ENCODE peak calls at places on chromosomes 11 and 22, in eight cellular contexts. One of them, this sample, is unnamed.
A peak's percentile ranks its signal among the peaks of the same experiment; 100 is the strongest.

GRCh38 chr11:62555464-62556092 is 9.0 kb upstream of the AHNAK start:
- DNase-seq in NCI-H1694: no peak
- DNase-seq in stimulated activated CD4-positive, alpha-beta T cell treated with anti-CD3 and anti-CD28 coated beads, Interleukin-1b, Interleukin-23, amount 100 ng/mL, for 24 hours: no peak
- DNase-seq in hippocampal formation: no peak
- DNase-seq in NCI-H1930: no peak
- DNase-seq in HTR-8/SVneo: no peak
- DNase-seq in Peyer's patch: peak; percentile 81
- DNase-seq in iris pigment epithelial cell: peak; percentile 48
- DNase-seq in this sample: peak; percentile 74

GRCh38 chr22:44425356-44425755 is 72.7 kb downstream of the RTL6 start:
- DNase-seq in NCI-H1694: no peak
- DNase-seq in stimulated activated CD4-positive, alpha-beta T cell treated with anti-CD3 and anti-CD28 coated beads, Interleukin-1b, Interleukin-23, amount 100 ng/mL, for 24 hours: no peak
- DNase-seq in hippocampal formation: no peak
- DNase-seq in NCI-H1930: no peak
- DNase-seq in HTR-8/SVneo: no peak
- DNase-seq in Peyer's patch: no peak
- DNase-seq in iris pigment epithelial cell: no peak
- DNase-seq in this sample: no peak

GRCh38 chr11:44986315-44986714 is 35.6 kb upstream of the TP53I11 start:
- DNase-seq in NCI-H1694: no peak
- DNase-seq in stimulated activated CD4-positive, alpha-beta T cell treated with anti-CD3 and anti-CD28 coated beads, Interleukin-1b, Interleukin-23, amount 100 ng/mL, for 24 hours: no peak
- DNase-seq in hippocampal formation: no peak
- DNase-seq in NCI-H1930: no peak
- DNase-seq in HTR-8/SVneo: no peak
- DNase-seq in Peyer's patch: no peak
- DNase-seq in iris pigment epithelial cell: no peak
- DNase-seq in this sample: no peak

GRCh38 chr22:50473088-50473487 is 1.7 kb downstream of the SBF1 start:
- DNase-seq in NCI-H1694: no peak
- DNase-seq in stimulated activated CD4-positive, alpha-beta T cell treated with anti-CD3 and anti-CD28 coated beads, Interleukin-1b, Interleukin-23, amount 100 ng/mL, for 24 hours: no peak
- DNase-seq in hippocampal formation: no peak
- DNase-seq in NCI-H1930: no peak
- DNase-seq in HTR-8/SVneo: no peak
- DNase-seq in Peyer's patch: peak; percentile 59
- DNase-seq in iris pigment epithelial cell: no peak
- DNase-seq in this sample: peak; percentile 41

GRCh38 chr11:68862426-68862825 is 20.7 kb upstream of the CPT1A start:
- DNase-seq in NCI-H1694: no peak
- DNase-seq in stimulated activated CD4-positive, alpha-beta T cell treated with anti-CD3 and anti-CD28 coated beads, Interleukin-1b, Interleukin-23, amount 100 ng/mL, for 24 hours: no peak
- DNase-seq in hippocampal formation: no peak
- DNase-seq in NCI-H1930: no peak
- DNase-seq in HTR-8/SVneo: no peak
- DNase-seq in Peyer's patch: no peak
- DNase-seq in iris pigment epithelial cell: no peak
- DNase-seq in this sample: no peak

GRCh38 chr22:22857607-22858558 is 29.7 kb upstream of the IGLL5 start:
- DNase-seq in NCI-H1694: no peak
- DNase-seq in stimulated activated CD4-positive, alpha-beta T cell treated with anti-CD3 and anti-CD28 coated beads, Interleukin-1b, Interleukin-23, amount 100 ng/mL, for 24 hours: no peak
- DNase-seq in hippocampal formation: no peak
- DNase-seq in NCI-H1930: no peak
- DNase-seq in HTR-8/SVneo: no peak
- DNase-seq in Peyer's patch: no peak
- DNase-seq in iris pigment epithelial cell: no peak
- DNase-seq in this sample: no peak

GRCh38 chr11:78085972-78086371 is 6.3 kb upstream of the NDUFC2 start:
- DNase-seq in NCI-H1694: no peak
- DNase-seq in stimulated activated CD4-positive, alpha-beta T cell treated with anti-CD3 and anti-CD28 coated beads, Interleukin-1b, Interleukin-23, amount 100 ng/mL, for 24 hours: no peak
- DNase-seq in hippocampal formation: no peak
- DNase-seq in NCI-H1930: no peak
- DNase-seq in HTR-8/SVneo: no peak
- DNase-seq in Peyer's patch: no peak
- DNase-seq in iris pigment epithelial cell: no peak
- DNase-seq in this sample: no peak

GRCh38 chr11:37946155-37946766 is 1348.2 kb upstream of the RAG2 start:
- DNase-seq in NCI-H1694: peak; percentile 4
- DNase-seq in stimulated activated CD4-positive, alpha-beta T cell treated with anti-CD3 and anti-CD28 coated beads, Interleukin-1b, Interleukin-23, amount 100 ng/mL, for 24 hours: no peak
- DNase-seq in hippocampal formation: no peak
- DNase-seq in NCI-H1930: no peak
- DNase-seq in HTR-8/SVneo: no peak
- DNase-seq in Peyer's patch: no peak
- DNase-seq in iris pigment epithelial cell: peak; percentile 61
- DNase-seq in this sample: peak; percentile 12

GRCh38 chr11:83816572-83817187 is 530.5 kb upstream of the CCDC90B start:
- DNase-seq in NCI-H1694: peak; percentile 40
- DNase-seq in stimulated activated CD4-positive, alpha-beta T cell treated with anti-CD3 and anti-CD28 coated beads, Interleukin-1b, Interleukin-23, amount 100 ng/mL, for 24 hours: no peak
- DNase-seq in hippocampal formation: no peak
- DNase-seq in NCI-H1930: no peak
- DNase-seq in HTR-8/SVneo: peak; percentile 11
- DNase-seq in Peyer's patch: no peak
- DNase-seq in iris pigment epithelial cell: peak; percentile 44
- DNase-seq in this sample: no peak

GRCh38 chr22:27445876-27446275 is 355.7 kb downstream of the MN1 start:
- DNase-seq in NCI-H1694: no peak
- DNase-seq in stimulated activated CD4-positive, alpha-beta T cell treated with anti-CD3 and anti-CD28 coated beads, Interleukin-1b, Interleukin-23, amount 100 ng/mL, for 24 hours: no peak
- DNase-seq in hippocampal formation: no peak
- DNase-seq in NCI-H1930: no peak
- DNase-seq in HTR-8/SVneo: no peak
- DNase-seq in Peyer's patch: no peak
- DNase-seq in iris pigment epithelial cell: no peak
- DNase-seq in this sample: no peak

GRCh38 chr11:76698321-76699043 is 27.9 kb upstream of the LRRC32 start:
- DNase-seq in NCI-H1694: no peak
- DNase-seq in stimulated activated CD4-positive, alpha-beta T cell treated with anti-CD3 and anti-CD28 coated beads, Interleukin-1b, Interleukin-23, amount 100 ng/mL, for 24 hours: no peak
- DNase-seq in hippocampal formation: no peak
- DNase-seq in NCI-H1930: peak; percentile 12
- DNase-seq in HTR-8/SVneo: no peak
- DNase-seq in Peyer's patch: no peak
- DNase-seq in iris pigment epithelial cell: no peak
- DNase-seq in this sample: no peak

GRCh38 chr11:95715777-95716241 is 73.8 kb downstream of the FAM76B start:
- DNase-seq in NCI-H1694: no peak
- DNase-seq in stimulated activated CD4-positive, alpha-beta T cell treated with anti-CD3 and anti-CD28 coated beads, Interleukin-1b, Interleukin-23, amount 100 ng/mL, for 24 hours: no peak
- DNase-seq in hippocampal formation: no peak
- DNase-seq in NCI-H1930: no peak
- DNase-seq in HTR-8/SVneo: no peak
- DNase-seq in Peyer's patch: peak; percentile 75
- DNase-seq in iris pigment epithelial cell: peak; percentile 24
- DNase-seq in this sample: no peak

GRCh38 chr11:48077251-48077650 is 96.9 kb downstream of the PTPRJ start:
- DNase-seq in NCI-H1694: no peak
- DNase-seq in stimulated activated CD4-positive, alpha-beta T cell treated with anti-CD3 and anti-CD28 coated beads, Interleukin-1b, Interleukin-23, amount 100 ng/mL, for 24 hours: no peak
- DNase-seq in hippocampal formation: no peak
- DNase-seq in NCI-H1930: no peak
- DNase-seq in HTR-8/SVneo: no peak
- DNase-seq in Peyer's patch: no peak
- DNase-seq in iris pigment epithelial cell: peak; percentile 21
- DNase-seq in this sample: no peak

GRCh38 chr11:115618428-115618827 is 114.2 kb upstream of the CADM1 start:
- DNase-seq in NCI-H1694: no peak
- DNase-seq in stimulated activated CD4-positive, alpha-beta T cell treated with anti-CD3 and anti-CD28 coated beads, Interleukin-1b, Interleukin-23, amount 100 ng/mL, for 24 hours: no peak
- DNase-seq in hippocampal formation: no peak
- DNase-seq in NCI-H1930: no peak
- DNase-seq in HTR-8/SVneo: no peak
- DNase-seq in Peyer's patch: no peak
- DNase-seq in iris pigment epithelial cell: no peak
- DNase-seq in this sample: no peak

GRCh38 chr11:116861539-116861938 is 24.1 kb upstream of the APOA1 start:
- DNase-seq in NCI-H1694: no peak
- DNase-seq in stimulated activated CD4-positive, alpha-beta T cell treated with anti-CD3 and anti-CD28 coated beads, Interleukin-1b, Interleukin-23, amount 100 ng/mL, for 24 hours: no peak
- DNase-seq in hippocampal formation: no peak
- DNase-seq in NCI-H1930: no peak
- DNase-seq in HTR-8/SVneo: no peak
- DNase-seq in Peyer's patch: no peak
- DNase-seq in iris pigment epithelial cell: peak; percentile 76
- DNase-seq in this sample: no peak

GRCh38 chr22:26406118-26406517 is 22.9 kb upstream of the ASPHD2 start:
- DNase-seq in NCI-H1694: no peak
- DNase-seq in stimulated activated CD4-positive, alpha-beta T cell treated with anti-CD3 and anti-CD28 coated beads, Interleukin-1b, Interleukin-23, amount 100 ng/mL, for 24 hours: no peak
- DNase-seq in hippocampal formation: no peak
- DNase-seq in NCI-H1930: no peak
- DNase-seq in HTR-8/SVneo: no peak
- DNase-seq in Peyer's patch: no peak
- DNase-seq in iris pigment epithelial cell: peak; percentile 7
- DNase-seq in this sample: no peak

GRCh38 chr11:100687630-100688395 is 725 bp downstream of the ARHGAP42 start:
- DNase-seq in NCI-H1694: peak; percentile 1
- DNase-seq in stimulated activated CD4-positive, alpha-beta T cell treated with anti-CD3 and anti-CD28 coated beads, Interleukin-1b, Interleukin-23, amount 100 ng/mL, for 24 hours: no peak
- DNase-seq in hippocampal formation: peak; percentile 11
- DNase-seq in NCI-H1930: no peak
- DNase-seq in HTR-8/SVneo: peak; percentile 87
- DNase-seq in Peyer's patch: peak; percentile 31
- DNase-seq in iris pigment epithelial cell: peak; percentile 88
- DNase-seq in this sample: peak; percentile 65